ENCODE peak calls at places on chromosomes 12 and 14, in nine cellular contexts. T, K, L, F, R, J, Q, C and Y are unnamed samples.

GRCh38 chr12:6779667-6780459 is 7.5 kb downstream of the LAG3 start:
- DNase-seq in T (no peak), K (no peak), L (no peak), F (no peak), R (no peak), J (no peak), Q (no peak), C (no peak), Y (no peak)

GRCh38 chr12:120399531-120399930 is 30.6 kb upstream of the MSI1 start:
- DNase-seq in T (no peak), K (no peak), L (no peak), F (no peak), R (no peak), J (no peak), Q (peak), C (no peak), Y (peak)

GRCh38 chr12:132559652-132560420 is 50.5 kb downstream of the LRCOL1 start:
- DNase-seq in T (peak), K (peak), L (no peak), F (peak), R (peak), J (peak), Q (peak), C (peak), Y (peak)

GRCh38 chr12:50195832-50196231 is 28.7 kb upstream of the CERS5 start:
- DNase-seq in T (no peak), K (no peak), L (no peak), F (no peak), R (no peak), J (no peak), Q (no peak), C (no peak), Y (peak)

GRCh38 chr12:22318122-22318737 is 16.3 kb downstream of the ST8SIA1 start:
- DNase-seq in T (no peak), K (no peak), L (no peak), F (no peak), R (no peak), J (no peak), Q (peak), C (peak), Y (no peak)

GRCh38 chr12:44748950-44749468 is 127.1 kb downstream of the NELL2 start:
- DNase-seq in T (no peak), K (no peak), L (no peak), F (no peak), R (no peak), J (no peak), Q (no peak), C (no peak), Y (no peak)

GRCh38 chr12:85350356-85350755 is 70.3 kb downstream of the ALX1 start:
- DNase-seq in T (no peak), K (no peak), L (no peak), F (no peak), R (no peak), J (no peak), Q (no peak), C (no peak), Y (no peak)

GRCh38 chr12:114790276-114790675 is 106.3 kb upstream of the TBX3 start:
- DNase-seq in T (no peak), K (no peak), L (no peak), F (no peak), R (no peak), J (no peak), Q (no peak), C (no peak), Y (no peak)

GRCh38 chr12:130117256-130117655 is 45.0 kb upstream of the FZD10 start:
- DNase-seq in T (no peak), K (no peak), L (no peak), F (no peak), R (no peak), J (no peak), Q (no peak), C (no peak), Y (no peak)

GRCh38 chr12:97275261-97276197 is 187.1 kb upstream of the RMST start:
- DNase-seq in T (no peak), K (no peak), L (peak), F (peak), R (no peak), J (no peak), Q (no peak), C (no peak), Y (no peak)

GRCh38 chr12:51891843-51892242 is 3.9 kb downstream of the ANKRD33 start:
- DNase-seq in T (peak), K (no peak), L (no peak), F (no peak), R (no peak), J (no peak), Q (peak), C (peak), Y (no peak)

GRCh38 chr12:54000105-54000773 is at the start of gene HOXC9:
- DNase-seq in T (peak), K (peak), L (peak), F (peak), R (no peak), J (no peak), Q (no peak), C (peak), Y (no peak)

GRCh38 chr14:66288511-66288910 is 197.7 kb upstream of the CCDC196 start:
- DNase-seq in T (no peak), K (no peak), L (no peak), F (no peak), R (no peak), J (no peak), Q (no peak), C (no peak), Y (no peak)

GRCh38 chr14:75059642-75060041 is 4.2 kb downstream of the ACYP1 start:
- DNase-seq in T (no peak), K (no peak), L (no peak), F (no peak), R (no peak), J (no peak), Q (no peak), C (no peak), Y (peak)

GRCh38 chr14:76051717-76052459 is 66.3 kb downstream of the IFT43 start:
- DNase-seq in T (no peak), K (no peak), L (no peak), F (no peak), R (no peak), J (no peak), Q (no peak), C (no peak), Y (no peak)

GRCh38 chr14:70354204-70354603 is 5.3 kb downstream of the COX16 start:
- DNase-seq in T (no peak), K (no peak), L (no peak), F (no peak), R (no peak), J (no peak), Q (no peak), C (peak), Y (no peak)

GRCh38 chr12:3563966-3564365 is 73.0 kb downstream of the PRMT8 start:
- DNase-seq in T (no peak), K (no peak), L (no peak), F (no peak), R (no peak), J (no peak), Q (no peak), C (no peak), Y (no peak)

GRCh38 chr14:61388173-61388975 is 67.0 kb downstream of the PRKCH start:
- DNase-seq in T (no peak), K (no peak), L (no peak), F (no peak), R (no peak), J (no peak), Q (peak), C (no peak), Y (peak)

GRCh38 chr14:52948039-52948438 is 2.8 kb downstream of the FERMT2 start:
- DNase-seq in T (no peak), K (no peak), L (no peak), F (no peak), R (no peak), J (no peak), Q (no peak), C (no peak), Y (no peak)
- H3K4me3 ChIP-seq in T (no peak), K (peak), L (peak), F (no peak), R (peak), J (no peak), Q (no peak), C (no peak), Y (peak)

DNA sequence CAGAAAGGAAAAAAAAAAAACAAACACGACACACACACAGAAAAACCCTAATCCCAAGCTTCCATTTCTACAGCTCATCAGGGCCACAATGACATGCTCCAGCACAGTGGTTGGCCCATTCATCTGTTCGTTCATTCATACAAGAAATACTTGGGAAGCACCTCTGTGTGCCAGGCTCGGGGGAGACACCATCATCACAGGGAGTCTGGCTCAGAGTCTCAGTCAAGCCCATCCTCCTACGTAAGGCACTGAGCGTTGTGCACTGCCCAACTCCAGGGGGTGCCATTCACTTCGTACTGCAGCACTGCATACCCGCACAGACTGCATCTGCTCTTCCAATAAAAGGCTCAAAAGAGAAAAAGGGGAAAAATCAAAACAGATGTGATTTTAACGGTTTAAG is 15.3 kb downstream of the VPS37B start:
- DNase-seq in T (no peak), K (no peak), L (no peak), F (no peak), R (no peak), J (peak), Q (peak), C (peak), Y (peak)
- TF ChIP-seq CTCF in T (peak), K (peak), L (peak), F (no peak), R (no peak), J (peak), Q (peak), C (peak), Y (peak)

GRCh38 chr14:55481769-55482168 is 41.4 kb upstream of the TBPL2 start:
- DNase-seq in T (no peak), K (no peak), L (no peak), F (no peak), R (no peak), J (no peak), Q (no peak), C (no peak), Y (no peak)
- H3K4me3 ChIP-seq in T (no peak), K (no peak), L (no peak), F (no peak), R (no peak), J (no peak), Q (no peak), C (no peak), Y (no peak)

DNA sequence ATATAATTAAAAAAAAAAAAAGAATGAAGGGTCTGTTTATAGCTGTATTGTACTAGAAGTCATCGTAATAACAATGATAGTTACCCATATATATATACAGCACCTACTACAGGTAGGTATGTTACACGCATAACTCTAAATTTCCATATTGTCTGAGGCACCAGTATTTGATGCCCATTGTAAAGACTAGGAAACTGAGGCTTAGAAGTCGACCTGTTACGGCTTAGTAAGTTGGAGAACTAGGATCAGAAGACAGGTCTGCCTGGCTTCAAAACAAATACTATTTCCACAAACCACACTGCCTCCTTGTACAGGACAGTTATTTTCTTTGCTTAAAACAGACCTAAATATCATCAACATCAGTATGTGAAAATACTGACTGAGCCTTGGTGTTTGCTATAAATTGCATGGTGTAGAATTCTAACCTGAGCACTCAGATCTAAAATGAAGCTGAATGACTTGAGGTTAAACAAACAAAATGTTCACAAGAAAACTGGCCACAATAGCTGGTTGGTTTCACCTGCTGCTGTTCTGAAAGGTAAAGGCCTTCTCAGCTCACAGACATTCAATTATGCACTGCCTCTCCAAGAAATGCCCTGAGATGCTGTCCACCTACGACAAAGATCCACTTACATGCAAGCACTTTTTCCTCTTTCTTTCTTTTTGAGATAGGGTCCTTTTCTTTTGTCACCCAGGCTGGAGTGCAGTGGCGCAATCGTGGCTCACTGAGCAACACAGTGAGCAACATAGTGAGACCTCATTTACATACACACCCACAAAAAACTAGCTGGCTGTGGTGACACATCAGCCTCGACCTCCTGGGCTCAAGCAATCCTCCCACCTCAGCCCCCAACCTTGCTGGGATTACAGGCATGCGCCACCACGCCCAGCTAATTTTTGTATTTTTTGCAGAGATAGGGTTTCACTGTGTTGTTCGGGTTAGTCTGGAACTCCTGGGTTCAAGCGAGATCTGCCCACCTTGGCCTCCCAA is 35.7 kb downstream of the SSH1 start:
- DNase-seq in T (no peak), K (no peak), L (no peak), F (no peak), R (no peak), J (no peak), Q (peak), C (peak), Y (peak)
- TF ChIP-seq CTCF in T (no peak), K (no peak), L (no peak), F (no peak), R (no peak), J (no peak), Q (no peak), C (no peak), Y (no peak)

DNA sequence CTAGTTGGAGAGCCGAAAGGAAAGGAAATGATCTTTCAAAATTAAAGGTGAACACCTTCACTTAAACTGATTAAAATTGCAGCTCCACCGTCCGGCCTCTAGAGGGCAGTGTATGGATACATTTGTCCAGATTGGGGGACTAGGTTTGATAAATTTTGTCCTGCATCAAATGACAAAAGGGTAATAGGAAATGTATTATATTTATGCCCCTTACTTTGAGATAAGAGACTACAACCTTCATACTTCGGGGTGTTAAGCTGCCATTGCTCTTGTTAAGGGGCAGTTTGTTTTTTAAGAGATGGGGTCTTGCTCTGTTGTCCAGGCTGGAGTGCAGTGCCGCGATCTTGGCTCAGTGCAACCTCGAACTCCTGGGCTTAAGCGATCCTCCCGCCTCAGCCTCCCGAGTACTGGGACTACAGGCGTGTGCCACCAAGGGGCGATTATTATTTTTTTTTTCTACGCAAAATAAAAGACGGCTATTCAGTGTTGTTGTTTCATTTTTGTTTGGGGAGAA is 818 bp upstream of the SUOX start:
- DNase-seq in T (peak), K (peak), L (peak), F (peak), R (peak), J (peak), Q (peak), C (peak), Y (peak)
- H3K4me3 ChIP-seq in T (peak), K (peak), L (peak), F (peak), R (peak), J (peak), Q (peak), C (no peak), Y (peak)

DNA sequence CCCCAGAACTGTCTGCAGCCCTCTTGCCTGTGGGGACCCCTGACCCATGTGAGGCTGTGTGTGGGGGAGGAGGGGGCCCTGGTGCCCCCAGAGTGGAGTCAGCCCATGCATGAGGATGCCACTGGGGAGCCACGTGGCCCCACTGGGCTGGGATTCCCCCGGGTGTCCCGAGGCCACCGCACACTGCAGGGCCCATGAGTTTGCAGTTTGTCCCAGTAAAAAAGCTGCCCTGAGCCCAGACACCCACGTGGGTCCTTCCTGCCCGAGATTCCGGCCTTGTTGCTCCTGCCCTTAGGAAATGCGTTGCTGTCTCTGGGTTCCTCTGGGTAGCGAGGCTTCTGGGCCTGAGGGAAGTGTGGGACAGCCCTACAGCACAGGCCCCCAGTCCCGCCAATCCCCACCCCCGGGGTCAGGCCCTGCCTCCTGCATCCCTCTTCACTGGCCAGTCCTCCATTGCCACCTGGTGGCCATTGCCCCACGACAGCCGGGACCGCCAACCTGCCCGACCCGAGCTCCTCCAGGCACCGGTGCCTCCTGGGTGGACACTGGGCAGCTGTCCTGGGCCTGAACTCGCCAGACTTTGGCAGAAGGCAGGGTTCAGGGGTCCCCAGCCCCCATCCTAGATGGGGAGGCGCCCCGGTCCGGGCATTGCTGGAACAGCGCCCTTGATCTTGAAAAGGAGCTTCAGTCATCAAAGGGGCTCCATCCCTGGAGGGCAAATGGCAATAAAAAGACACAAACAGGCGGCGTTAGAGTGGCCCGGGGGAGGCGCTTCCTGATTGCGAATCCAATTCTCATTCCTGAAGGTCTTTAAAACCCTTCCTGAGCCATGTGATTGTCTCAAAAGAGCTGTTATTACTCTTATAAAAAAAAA is 15.6 kb upstream of the C14orf180 start:
- DNase-seq in T (peak), K (peak), L (peak), F (peak), R (peak), J (peak), Q (peak), C (peak), Y (peak)
- TF ChIP-seq CTCF in T (peak), K (peak), L (peak), F (peak), R (peak), J (peak), Q (peak), C (peak), Y (peak)

GRCh38 chr12:128806573-128806972 is 17.2 kb downstream of the SLC15A4 start:
- DNase-seq in T (no peak), K (peak), L (no peak), F (no peak), R (no peak), J (no peak), Q (no peak), C (no peak), Y (no peak)
- H3K4me3 ChIP-seq in T (no peak), K (no peak), L (no peak), F (no peak), R (no peak), J (no peak), Q (no peak), C (no peak), Y (no peak)